ENCODE peak calls at places on chromosome 16, in ten cellular contexts. E is fibroblast of pulmonary artery, R is colonic mucosa, A is glutamatergic neuron, F is endothelial cell, X is neural crest cell, K is HFFc6, L is mucosa of descending colon, J is astrocyte of the spinal cord, D is Calu3. T is an unnamed sample.

GRCh38 chr16:68236804-68237242 is 896 bp upstream of the ESRP2 start:
- DNase-seq in L (peak), R (no peak), K (no peak), F (no peak), D (peak), E (no peak), J (peak), X (no peak), A (peak), T (no peak)

GRCh38 chr16:57470683-57471082 is 8.2 kb downstream of the POLR2C start:
- DNase-seq in R (peak), D (peak), L (peak), F (no peak), A (no peak), K (no peak), X (no peak), J (no peak), E (peak), T (peak)

GRCh38 chr16:69157189-69157588 is 24.7 kb downstream of the UTP4 start:
- DNase-seq in L (no peak), F (no peak), D (no peak), R (no peak), J (no peak), E (no peak), X (no peak), A (no peak), K (no peak), T (no peak)

GRCh38 chr16:87854053-87854906 is 15.0 kb downstream of the SLC7A5 start:
- DNase-seq in R (no peak), X (no peak), D (peak), F (no peak), A (no peak), J (peak), E (no peak), L (peak), K (peak), T (peak)

GRCh38 chr16:84176192-84177053 is 10.4 kb downstream of the TAF1C start:
- DNase-seq in L (no peak), A (no peak), R (no peak), J (no peak), F (no peak), E (no peak), X (no peak), K (no peak), D (no peak), T (no peak)

GRCh38 chr16:78199325-78200022 is 100.0 kb downstream of the WWOX start:
- DNase-seq in D (no peak), F (no peak), X (no peak), K (no peak), R (peak), J (no peak), A (no peak), L (no peak), E (no peak), T (no peak)

GRCh38 chr16:85010446-85010930 is 847 bp downstream of the ZDHHC7 start:
- DNase-seq in D (no peak), K (no peak), R (no peak), J (no peak), A (no peak), F (no peak), L (no peak), E (no peak), X (no peak), T (no peak)

GRCh38 chr16:17129971-17130370 is 340.8 kb downstream of the XYLT1 start:
- DNase-seq in A (no peak), E (no peak), K (no peak), J (no peak), L (no peak), D (no peak), X (no peak), R (no peak), F (no peak), T (no peak)

GRCh38 chr16:49502136-49502881 is 128.7 kb downstream of the C16orf78 start:
- DNase-seq in K (no peak), R (no peak), D (no peak), E (no peak), J (no peak), F (no peak), X (no peak), L (no peak), A (peak), T (no peak)

GRCh38 chr16:48113471-48113870 is 42.3 kb downstream of the ABCC12 start:
- DNase-seq in X (no peak), D (peak), E (no peak), A (no peak), L (no peak), F (peak), J (no peak), R (no peak), K (no peak), T (peak)
- TF ChIP-seq CTCF in X (peak), D (no peak), E (no peak), A (no peak), L (no peak), F (no peak), J (no peak), R (no peak), K (peak), T (peak)

DNA sequence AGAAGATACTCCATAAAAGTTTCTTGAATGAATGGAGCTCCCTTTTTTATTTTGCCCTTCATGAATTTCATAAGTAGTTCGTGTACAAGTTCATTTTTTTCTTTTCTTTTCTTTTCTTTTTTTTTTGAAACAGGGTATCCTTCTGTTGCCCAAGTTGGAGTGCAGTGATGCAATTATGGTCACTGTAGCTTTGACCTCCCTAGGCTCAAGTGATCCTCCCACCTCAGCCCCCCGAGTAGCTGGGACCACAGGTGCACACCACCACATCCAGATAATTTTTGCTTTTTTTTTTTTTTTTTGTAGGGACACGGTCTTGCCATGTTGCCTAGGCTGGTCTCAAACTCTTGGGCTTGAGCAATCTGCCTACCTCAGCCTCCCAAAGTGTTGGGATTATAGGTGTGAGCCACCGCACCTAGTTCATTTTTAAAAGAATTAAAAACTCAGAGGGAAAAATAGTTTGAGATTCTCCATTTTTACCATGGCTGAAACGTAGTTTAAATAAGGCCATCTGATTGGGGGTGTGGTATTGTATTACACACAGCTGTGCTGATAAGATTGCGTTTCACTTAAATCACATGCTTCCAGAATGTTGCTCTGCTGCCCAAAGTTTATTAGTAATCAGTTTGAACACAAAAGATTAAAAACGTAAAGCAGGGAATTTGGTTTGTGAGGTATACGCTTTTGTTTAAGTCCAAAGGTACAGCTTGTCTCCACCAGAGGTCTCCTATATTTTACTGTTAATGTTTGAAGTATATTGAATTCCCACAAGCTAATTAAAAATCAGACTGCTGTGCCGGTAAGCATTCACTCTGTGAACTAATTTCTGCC is 154.1 kb downstream of the SOCS1 start:
- DNase-seq in R (no peak), F (no peak), K (no peak), A (no peak), J (no peak), E (peak), L (no peak), D (no peak), X (no peak), T (no peak)
- TF ChIP-seq CTCF in R (no peak), F (no peak), K (peak), A (no peak), J (peak), E (peak), L (no peak), D (no peak), X (no peak), T (no peak)

DNA sequence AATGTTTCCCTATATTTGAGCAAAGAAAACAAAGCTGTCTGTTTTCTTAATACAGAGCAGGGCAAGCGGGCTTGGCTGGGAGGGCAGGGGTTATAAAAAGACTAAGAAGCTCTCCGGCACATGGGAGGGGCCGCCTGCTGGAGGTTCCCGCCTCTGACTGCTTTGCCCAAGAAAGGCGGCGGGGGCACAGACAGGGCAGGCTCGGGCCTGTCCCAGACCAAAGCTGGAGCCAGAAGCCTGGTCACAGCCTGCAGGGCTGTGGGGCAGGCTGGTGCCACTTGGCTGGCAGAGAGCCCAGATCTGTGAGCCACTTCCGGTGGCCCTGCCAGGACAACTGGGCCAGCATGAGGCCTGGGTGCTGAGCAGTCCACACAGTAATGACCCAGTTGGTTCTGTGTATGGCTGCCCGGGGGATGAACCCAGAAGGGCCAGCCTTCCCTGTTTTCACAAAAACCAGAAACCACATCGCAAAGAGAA is 89.4 kb downstream of the LITAF start:
- DNase-seq in K (peak), F (no peak), A (no peak), J (peak), X (peak), D (peak), E (peak), R (peak), L (peak), T (peak)
- TF ChIP-seq CTCF in K (peak), F (no peak), A (no peak), J (no peak), X (peak), D (no peak), E (peak), R (no peak), L (no peak), T (no peak)

GRCh38 chr16:73878616-73879015 is 418.0 kb upstream of the PSMD7 start:
- DNase-seq in X (no peak), E (peak), R (no peak), F (no peak), D (peak), J (peak), A (no peak), K (peak), L (no peak), T (peak)
- TF ChIP-seq CTCF in X (peak), E (peak), R (peak), F (no peak), D (peak), J (peak), A (peak), K (peak), L (no peak), T (peak)

DNA sequence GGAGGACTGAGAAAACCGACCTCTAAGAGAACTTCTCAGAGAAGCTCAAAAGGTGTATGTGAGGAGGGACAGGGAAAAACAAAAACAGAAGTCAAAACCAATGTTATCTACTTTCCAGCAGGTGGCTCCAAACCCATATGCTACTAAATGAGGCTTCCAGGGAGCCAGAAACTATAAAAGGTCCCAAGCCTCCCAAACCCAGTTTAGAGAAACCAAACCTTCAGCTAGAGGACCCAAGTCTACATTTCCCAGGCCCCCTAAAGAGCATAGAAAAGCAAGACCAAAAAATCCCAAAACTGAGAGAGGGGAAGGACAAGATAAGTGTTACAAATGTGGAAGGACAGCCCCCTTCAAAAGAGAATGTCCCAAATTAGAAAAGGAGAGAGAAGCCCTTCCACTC is 3.7 kb downstream of the HPR start:
- DNase-seq in R (no peak), J (peak), D (peak), L (no peak), A (no peak), X (no peak), K (peak), E (peak), F (peak), T (peak)
- TF ChIP-seq CTCF in R (peak), J (peak), D (peak), L (peak), A (peak), X (peak), K (peak), E (peak), F (peak), T (peak)

DNA sequence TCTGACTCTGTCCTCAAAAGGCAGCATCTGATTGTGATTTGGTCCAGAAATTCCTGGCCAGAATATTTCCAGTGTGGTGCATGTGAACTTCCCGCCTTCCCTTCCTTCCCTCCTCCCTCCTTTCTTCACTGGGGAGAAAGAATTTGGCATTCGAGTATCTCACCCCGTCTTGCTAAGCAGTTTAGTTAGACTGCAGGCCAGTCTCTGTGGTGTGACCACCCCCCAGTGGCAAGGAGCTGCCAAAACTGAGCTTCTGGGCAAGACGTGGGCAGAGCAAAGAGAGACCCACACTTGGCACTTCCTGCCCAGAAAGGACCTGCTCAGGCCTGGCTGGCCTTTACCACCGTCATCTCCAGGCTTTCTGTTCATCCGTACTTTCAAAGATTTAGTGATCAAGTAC is 36.4 kb downstream of the SNX20 start:
- DNase-seq in K (no peak), E (peak), L (no peak), J (no peak), F (no peak), X (no peak), D (peak), A (no peak), R (no peak), T (peak)
- TF ChIP-seq CTCF in K (peak), E (peak), L (no peak), J (peak), F (no peak), X (peak), D (no peak), A (no peak), R (peak), T (peak)

GRCh38 chr16:3364774-3365427 is 9.2 kb downstream of the OR2C1 start:
- DNase-seq in D (peak), E (peak), X (no peak), K (peak), J (peak), R (peak), A (no peak), L (peak), F (no peak), T (no peak)

GRCh38 chr16:3362931-3363330 is 7.2 kb downstream of the OR2C1 start:
- DNase-seq in F (no peak), J (no peak), L (no peak), K (no peak), A (no peak), X (no peak), R (no peak), E (no peak), D (no peak), T (no peak)

GRCh38 chr16:3358884-3359283 is 3.2 kb downstream of the OR2C1 start:
- DNase-seq in F (no peak), J (no peak), E (no peak), K (no peak), D (no peak), A (no peak), R (no peak), L (no peak), X (no peak), T (no peak)

GRCh38 chr16:3369073-3369472 is 13.4 kb downstream of the OR2C1 start:
- DNase-seq in E (no peak), X (no peak), F (no peak), D (no peak), L (no peak), K (no peak), J (no peak), R (no peak), A (no peak), T (no peak)

DNA sequence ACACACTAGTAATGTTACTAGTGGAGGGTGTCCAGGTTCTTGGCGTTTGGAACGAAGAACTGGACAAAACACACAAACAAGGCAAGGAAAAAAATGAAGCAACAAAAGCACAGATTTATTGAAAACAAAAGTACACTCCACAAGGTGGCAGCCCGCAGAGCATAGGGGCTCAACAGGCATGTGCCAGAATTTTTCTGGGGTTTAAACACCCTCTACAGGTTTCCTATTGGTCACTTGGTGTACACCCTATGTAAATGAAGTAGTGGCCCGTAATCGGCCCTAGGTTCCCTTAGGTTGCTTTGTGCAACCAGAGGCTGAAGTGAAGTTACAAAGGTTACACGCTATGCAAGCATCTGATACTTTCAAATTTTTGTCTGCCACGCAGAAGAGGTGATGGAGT is 8.1 kb downstream of the OR2C1 start:
- DNase-seq in L (no peak), F (no peak), A (no peak), R (no peak), X (no peak), D (no peak), K (no peak), E (no peak), J (no peak), T (peak)
- TF ChIP-seq CTCF in L (no peak), F (no peak), A (no peak), R (no peak), X (no peak), D (no peak), K (no peak), E (no peak), J (no peak), T (no peak)